ENCODE peak calls at places on chromosomes 6 and 20, in seven cellular contexts. One of them, this sample, is unnamed.

GRCh38 chr6:151121900-151122299 is 117.9 kb upstream of the AKAP12 start:
- DNase-seq in GM20000: no peak
- DNase-seq in ovary: peak
- DNase-seq in osteocyte: no peak
- DNase-seq in omental fat pad: no peak
- DNase-seq in cardiac muscle cell: no peak
- DNase-seq in type B pancreatic cell: no peak
- DNase-seq in this sample: no peak

GRCh38 chr6:79057746-79058145 is 20.3 kb downstream of the PHIP start:
- DNase-seq in cardiac muscle cell: no peak
- DNase-seq in GM20000: no peak
- DNase-seq in omental fat pad: no peak
- DNase-seq in ovary: no peak
- DNase-seq in osteocyte: no peak
- DNase-seq in type B pancreatic cell: no peak
- DNase-seq in this sample: no peak

GRCh38 chr6:159303784-159304183 is 134.6 kb downstream of the FNDC1 start:
- DNase-seq in type B pancreatic cell: no peak
- DNase-seq in omental fat pad: no peak
- DNase-seq in GM20000: no peak
- DNase-seq in ovary: no peak
- DNase-seq in osteocyte: no peak
- DNase-seq in cardiac muscle cell: no peak
- DNase-seq in this sample: no peak

GRCh38 chr6:164087870-164088269 is 673.4 kb downstream of the QKI start:
- DNase-seq in ovary: no peak
- DNase-seq in omental fat pad: no peak
- DNase-seq in osteocyte: no peak
- DNase-seq in GM20000: no peak
- DNase-seq in cardiac muscle cell: no peak
- DNase-seq in type B pancreatic cell: no peak
- DNase-seq in this sample: no peak

GRCh38 chr20:24535956-24536730 is 66.7 kb downstream of the SYNDIG1 start:
- DNase-seq in ovary: no peak
- DNase-seq in cardiac muscle cell: no peak
- DNase-seq in osteocyte: peak
- DNase-seq in type B pancreatic cell: no peak
- DNase-seq in omental fat pad: no peak
- DNase-seq in GM20000: no peak
- DNase-seq in this sample: no peak

GRCh38 chr20:43911066-43911465 is 3.6 kb upstream of the TOX2 start:
- DNase-seq in type B pancreatic cell: no peak
- DNase-seq in GM20000: no peak
- DNase-seq in osteocyte: no peak
- DNase-seq in cardiac muscle cell: no peak
- DNase-seq in omental fat pad: no peak
- DNase-seq in ovary: no peak
- DNase-seq in this sample: no peak

GRCh38 chr6:6004147-6004995 is 2.4 kb downstream of the NRN1 start:
- DNase-seq in omental fat pad: no peak
- DNase-seq in type B pancreatic cell: no peak
- DNase-seq in osteocyte: no peak
- DNase-seq in ovary: no peak
- DNase-seq in GM20000: no peak
- DNase-seq in cardiac muscle cell: no peak
- DNase-seq in this sample: no peak

GRCh38 chr20:23644159-23644558 is 6.4 kb upstream of the CST3 start:
- DNase-seq in GM20000: no peak
- DNase-seq in osteocyte: no peak
- DNase-seq in ovary: no peak
- DNase-seq in cardiac muscle cell: no peak
- DNase-seq in type B pancreatic cell: no peak
- DNase-seq in omental fat pad: no peak
- DNase-seq in this sample: no peak

GRCh38 chr20:53655909-53656652 is 62.4 kb upstream of the ZNF217 start:
- DNase-seq in GM20000: no peak
- DNase-seq in osteocyte: no peak
- DNase-seq in type B pancreatic cell: no peak
- DNase-seq in omental fat pad: no peak
- DNase-seq in cardiac muscle cell: no peak
- DNase-seq in ovary: no peak
- DNase-seq in this sample: no peak

GRCh38 chr6:11632231-11632630 is 94.7 kb downstream of the TMEM170B start:
- DNase-seq in ovary: no peak
- DNase-seq in osteocyte: no peak
- DNase-seq in GM20000: no peak
- DNase-seq in cardiac muscle cell: no peak
- DNase-seq in type B pancreatic cell: no peak
- DNase-seq in omental fat pad: no peak
- DNase-seq in this sample: no peak

GRCh38 chr6:87682310-87682709 is 19.7 kb downstream of the AKIRIN2 start:
- DNase-seq in GM20000: no peak
- DNase-seq in cardiac muscle cell: no peak
- DNase-seq in osteocyte: no peak
- DNase-seq in ovary: no peak
- DNase-seq in omental fat pad: no peak
- DNase-seq in type B pancreatic cell: no peak
- DNase-seq in this sample: no peak

GRCh38 chr6:18207949-18208348 is 52.7 kb downstream of the KDM1B start:
- DNase-seq in omental fat pad: no peak
- DNase-seq in osteocyte: no peak
- DNase-seq in GM20000: no peak
- DNase-seq in ovary: no peak
- DNase-seq in type B pancreatic cell: no peak
- DNase-seq in cardiac muscle cell: no peak
- DNase-seq in this sample: no peak

GRCh38 chr6:36605102-36605501 is 10.9 kb downstream of the SRSF3 start:
- DNase-seq in cardiac muscle cell: no peak
- DNase-seq in omental fat pad: no peak
- DNase-seq in type B pancreatic cell: no peak
- DNase-seq in GM20000: no peak
- DNase-seq in osteocyte: no peak
- DNase-seq in ovary: peak
- DNase-seq in this sample: no peak

GRCh38 chr6:84428300-84428907 is 201.0 kb upstream of the CEP162 start:
- DNase-seq in osteocyte: no peak
- DNase-seq in type B pancreatic cell: no peak
- DNase-seq in cardiac muscle cell: peak
- DNase-seq in GM20000: peak
- DNase-seq in omental fat pad: no peak
- DNase-seq in ovary: no peak
- DNase-seq in this sample: no peak

GRCh38 chr20:7161690-7162089 is 394.2 kb downstream of the BMP2 start:
- DNase-seq in omental fat pad: no peak
- DNase-seq in osteocyte: no peak
- DNase-seq in cardiac muscle cell: peak
- DNase-seq in type B pancreatic cell: no peak
- DNase-seq in GM20000: no peak
- DNase-seq in ovary: no peak
- DNase-seq in this sample: no peak

GRCh38 chr6:70667711-70668498 is at the start of gene SMAP1:
- DNase-seq in type B pancreatic cell: peak
- DNase-seq in osteocyte: peak
- DNase-seq in cardiac muscle cell: peak
- DNase-seq in omental fat pad: peak
- DNase-seq in ovary: peak
- DNase-seq in GM20000: peak
- DNase-seq in this sample: peak
- TF ChIP-seq CTCF in type B pancreatic cell: peak
- TF ChIP-seq CTCF in osteocyte: no peak
- TF ChIP-seq CTCF in cardiac muscle cell: no peak
- TF ChIP-seq CTCF in omental fat pad: no peak
- TF ChIP-seq CTCF in ovary: no peak
- TF ChIP-seq CTCF in GM20000: no peak
- TF ChIP-seq CTCF in this sample: no peak

GRCh38 chr6:76697585-76697984 is 625.1 kb upstream of the IMPG1 start:
- DNase-seq in omental fat pad: no peak
- DNase-seq in cardiac muscle cell: no peak
- DNase-seq in GM20000: no peak
- DNase-seq in osteocyte: no peak
- DNase-seq in type B pancreatic cell: no peak
- DNase-seq in ovary: no peak
- DNase-seq in this sample: no peak
- TF ChIP-seq CTCF in omental fat pad: no peak
- TF ChIP-seq CTCF in cardiac muscle cell: peak
- TF ChIP-seq CTCF in GM20000: no peak
- TF ChIP-seq CTCF in osteocyte: peak
- TF ChIP-seq CTCF in type B pancreatic cell: peak
- TF ChIP-seq CTCF in ovary: no peak
- TF ChIP-seq CTCF in this sample: no peak

GRCh38 chr6:1406306-1407058 is 17.1 kb downstream of the FOXF2 start:
- DNase-seq in cardiac muscle cell: no peak
- DNase-seq in omental fat pad: no peak
- DNase-seq in ovary: no peak
- DNase-seq in type B pancreatic cell: no peak
- DNase-seq in osteocyte: no peak
- DNase-seq in GM20000: no peak
- DNase-seq in this sample: no peak
- TF ChIP-seq CTCF in cardiac muscle cell: peak
- TF ChIP-seq CTCF in omental fat pad: no peak
- TF ChIP-seq CTCF in ovary: no peak
- TF ChIP-seq CTCF in type B pancreatic cell: no peak
- TF ChIP-seq CTCF in osteocyte: no peak
- TF ChIP-seq CTCF in GM20000: no peak
- TF ChIP-seq CTCF in this sample: no peak

GRCh38 chr20:64154590-64155257 is 9.5 kb upstream of the MYT1 start:
- DNase-seq in type B pancreatic cell: no peak
- DNase-seq in cardiac muscle cell: no peak
- DNase-seq in ovary: no peak
- DNase-seq in GM20000: no peak
- DNase-seq in osteocyte: no peak
- DNase-seq in omental fat pad: no peak
- DNase-seq in this sample: no peak
- TF ChIP-seq CTCF in type B pancreatic cell: no peak
- TF ChIP-seq CTCF in cardiac muscle cell: no peak
- TF ChIP-seq CTCF in ovary: no peak
- TF ChIP-seq CTCF in GM20000: no peak
- TF ChIP-seq CTCF in osteocyte: no peak
- TF ChIP-seq CTCF in omental fat pad: no peak
- TF ChIP-seq CTCF in this sample: no peak

GRCh38 chr20:31490752-31491151 is 15.7 kb downstream of the REM1 start:
- DNase-seq in omental fat pad: no peak
- DNase-seq in osteocyte: no peak
- DNase-seq in GM20000: no peak
- DNase-seq in ovary: no peak
- DNase-seq in type B pancreatic cell: no peak
- DNase-seq in cardiac muscle cell: no peak
- DNase-seq in this sample: no peak

GRCh38 chr20:31496761-31497295 is 17.4 kb upstream of the HM13 start:
- DNase-seq in GM20000: no peak
- DNase-seq in type B pancreatic cell: no peak
- DNase-seq in osteocyte: peak
- DNase-seq in cardiac muscle cell: no peak
- DNase-seq in omental fat pad: no peak
- DNase-seq in ovary: peak
- DNase-seq in this sample: no peak

GRCh38 chr20:31497838-31498540 is 16.3 kb upstream of the HM13 start:
- DNase-seq in type B pancreatic cell: no peak
- DNase-seq in GM20000: no peak
- DNase-seq in cardiac muscle cell: no peak
- DNase-seq in omental fat pad: no peak
- DNase-seq in osteocyte: no peak
- DNase-seq in ovary: no peak
- DNase-seq in this sample: no peak

GRCh38 chr20:31489152-31489551 is 14.1 kb downstream of the REM1 start:
- DNase-seq in ovary: no peak
- DNase-seq in cardiac muscle cell: no peak
- DNase-seq in type B pancreatic cell: no peak
- DNase-seq in omental fat pad: no peak
- DNase-seq in GM20000: no peak
- DNase-seq in osteocyte: no peak
- DNase-seq in this sample: no peak

DNA sequence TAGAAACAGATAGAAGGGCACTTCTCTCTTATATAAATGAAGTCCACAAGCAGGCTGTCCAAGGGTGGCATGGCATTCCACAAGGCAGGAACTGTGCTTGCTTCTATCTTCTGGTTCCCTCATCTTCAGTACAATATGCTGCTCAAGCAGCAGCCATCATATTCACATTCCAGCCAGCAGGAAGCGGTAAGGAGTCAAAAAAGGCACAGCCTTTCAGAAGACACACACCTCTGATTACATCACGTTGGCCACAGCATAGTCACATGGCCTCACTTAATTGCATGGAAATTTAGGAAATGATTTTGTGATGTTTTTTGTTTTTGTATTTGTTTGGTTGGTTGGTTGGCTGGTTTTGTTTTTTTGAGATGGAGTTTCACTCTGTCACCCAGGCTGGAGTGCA is 19.0 kb downstream of the REM1 start:
- DNase-seq in GM20000: no peak
- DNase-seq in ovary: no peak
- DNase-seq in omental fat pad: no peak
- DNase-seq in type B pancreatic cell: no peak
- DNase-seq in cardiac muscle cell: no peak
- DNase-seq in osteocyte: no peak
- DNase-seq in this sample: no peak
- TF ChIP-seq CTCF in GM20000: no peak
- TF ChIP-seq CTCF in ovary: no peak
- TF ChIP-seq CTCF in omental fat pad: no peak
- TF ChIP-seq CTCF in type B pancreatic cell: peak
- TF ChIP-seq CTCF in cardiac muscle cell: peak
- TF ChIP-seq CTCF in osteocyte: peak
- TF ChIP-seq CTCF in this sample: no peak

This sample was measured in activated B cell treated with CpG ODN at 0.5 μM for 24 hours.